ENCODE peak calls at places on chromosomes 6 and 20, in nine cellular contexts. P is head of caudate nucleus, I is NCI-H1930, S is uterus, H is occipital lobe, K is colonic mucosa, Z is immature natural killer cell, E is H54, W is neural crest cell. G is an unnamed sample.

GRCh38 chr20:24694727-24695528 is 225.5 kb downstream of the SYNDIG1 start:
- DNase-seq in P (peak; percentile 6), I (no peak), S (no peak), H (no peak), K (no peak), Z (no peak), E (no peak), W (no peak), G (no peak)

GRCh38 chr20:20009784-20010253 is 7.3 kb upstream of the NAA20 start:
- DNase-seq in P (peak; percentile 39), I (no peak), S (no peak), H (no peak), K (no peak), Z (no peak), E (no peak), W (no peak), G (no peak)

GRCh38 chr6:2611092-2611491 is 139.6 kb downstream of the MYLK4 start:
- DNase-seq in P (no peak), I (no peak), S (no peak), H (no peak), K (no peak), Z (no peak), E (no peak), W (no peak), G (peak; percentile 55)

GRCh38 chr6:36862164-36862847 is 12.3 kb downstream of the PPIL1 start:
- DNase-seq in P (no peak), I (no peak), S (no peak), H (no peak), K (no peak), Z (no peak), E (no peak), W (no peak), G (peak; percentile 95)

GRCh38 chr6:16236648-16237199 is 1.7 kb upstream of the GMPR start:
- DNase-seq in P (no peak), I (no peak), S (peak; percentile 70), H (no peak), K (peak; percentile 70), Z (no peak), E (no peak), W (no peak), G (no peak)

GRCh38 chr20:63330940-63331339 is 30.2 kb downstream of the CHRNA4 start:
- DNase-seq in P (no peak), I (no peak), S (no peak), H (no peak), K (no peak), Z (no peak), E (no peak), W (no peak), G (no peak)

GRCh38 chr6:112243861-112244415 is 10.4 kb downstream of the LAMA4 start:
- DNase-seq in P (no peak), I (no peak), S (no peak), H (no peak), K (no peak), Z (no peak), E (no peak), W (no peak), G (peak; percentile 56)

GRCh38 chr20:37162674-37163073 is 16.5 kb upstream of the RPN2 start:
- DNase-seq in P (peak; percentile 19), I (no peak), S (no peak), H (no peak), K (no peak), Z (no peak), E (no peak), W (no peak), G (no peak)

GRCh38 chr6:156175971-156176421 is 601.2 kb upstream of the ARID1B start:
- DNase-seq in P (peak; percentile 9), I (peak; percentile 79), S (peak; percentile 36), H (peak; percentile 38), K (peak; percentile 20), Z (no peak), E (no peak), W (no peak), G (peak; percentile 14)

GRCh38 chr6:158686311-158686710 is 36.5 kb downstream of the SYTL3 start:
- DNase-seq in P (no peak), I (no peak), S (no peak), H (no peak), K (no peak), Z (no peak), E (no peak), W (no peak), G (peak; percentile 58)

GRCh38 chr6:2378891-2379652 is 133.7 kb upstream of the GMDS start:
- DNase-seq in P (no peak), I (no peak), S (no peak), H (no peak), K (no peak), Z (no peak), E (peak; percentile 29), W (no peak), G (peak; percentile 83)

GRCh38 chr6:34462561-34462971 is 3.3 kb upstream of the PACSIN1 start:
- DNase-seq in P (no peak), I (no peak), S (no peak), H (no peak), K (peak; percentile 60), Z (no peak), E (peak; percentile 75), W (peak; percentile 10), G (peak; percentile 27)

GRCh38 chr20:19113343-19113930 is 99.0 kb upstream of the SLC24A3 start:
- DNase-seq in P (no peak), I (no peak), S (no peak), H (no peak), K (no peak), Z (no peak), E (no peak), W (no peak), G (no peak)

GRCh38 chr6:32799168-32799567 is 17.6 kb downstream of the HLA-DOB start:
- DNase-seq in P (no peak), I (no peak), S (no peak), H (no peak), K (no peak), Z (no peak), E (no peak), W (no peak), G (no peak)

GRCh38 chr6:22642254-22642653 is 72.9 kb downstream of the HDGFL1 start:
- DNase-seq in P (no peak), I (no peak), S (no peak), H (no peak), K (no peak), Z (no peak), E (no peak), W (no peak), G (no peak)

GRCh38 chr6:167153523-167153959 is 4.2 kb downstream of the GPR31 start:
- DNase-seq in P (peak; percentile 14), I (no peak), S (no peak), H (peak; percentile 33), K (no peak), Z (no peak), E (no peak), W (no peak), G (no peak)

GRCh38 chr6:6684365-6684833 is 95.9 kb downstream of the LY86 start:
- DNase-seq in P (no peak), I (no peak), S (no peak), H (no peak), K (no peak), Z (no peak), E (no peak), W (no peak), G (no peak)

GRCh38 chr6:9632026-9632425 is 782.8 kb downstream of the TFAP2A start:
- DNase-seq in P (no peak), I (no peak), S (no peak), H (no peak), K (no peak), Z (no peak), E (no peak), W (no peak), G (no peak)

GRCh38 chr6:14406616-14407343 is 289.2 kb downstream of the CD83 start:
- DNase-seq in P (no peak), I (no peak), S (no peak), H (no peak), K (no peak), Z (no peak), E (no peak), W (no peak), G (no peak)

GRCh38 chr6:36977470-36977941 is 8.5 kb downstream of the MTCH1 start:
- DNase-seq in P (no peak), I (no peak), S (no peak), H (no peak), K (no peak), Z (no peak), E (no peak), W (no peak), G (no peak)

GRCh38 chr20:58407201-58407873 is 18.3 kb downstream of the VAPB start:
- DNase-seq in P (no peak), I (no peak), S (no peak), H (no peak), K (no peak), Z (no peak), E (no peak), W (no peak), G (peak; percentile 57)

GRCh38 chr20:37352611-37352980 is 6.7 kb downstream of the SRC start:
- DNase-seq in P (no peak), I (no peak), S (no peak), H (no peak), K (no peak), Z (no peak), E (no peak), W (no peak), G (no peak)

G was measured in epithelial cell of esophagus.